ENCODE peak calls at places on chromosomes 3 and 15, in four cellular contexts. H is DND-41, P is uterus, E is neuronal stem cell. A is an unnamed sample.

GRCh38 chr15:60565407-60565806 is 86.5 kb upstream of the ICE2 start:
- DNase-seq in H (no peak), P (no peak), E (no peak), A (no peak)

GRCh38 chr15:81105521-81105920 is 28.5 kb upstream of the CFAP161 start:
- DNase-seq in H (no peak), P (no peak), E (no peak), A (no peak)

GRCh38 chr3:43539321-43539720 is 82.5 kb downstream of the ANO10 start:
- DNase-seq in H (no peak), P (no peak), E (no peak), A (no peak)

GRCh38 chr3:13617981-13618380 is 69.1 kb downstream of the FBLN2 start:
- DNase-seq in H (no peak), P (no peak), E (no peak), A (no peak)

GRCh38 chr3:58074126-58074715 is 66.0 kb downstream of the FLNB start:
- DNase-seq in H (peak; percentile 26), P (no peak), E (no peak), A (no peak)

GRCh38 chr15:67829647-67830504 is 4.6 kb downstream of the SKOR1 start:
- DNase-seq in H (no peak), P (no peak), E (no peak), A (no peak)

GRCh38 chr3:31358473-31359075 is 174.2 kb upstream of the STT3B start:
- DNase-seq in H (no peak), P (no peak), E (no peak), A (no peak)

GRCh38 chr3:115836944-115837343 is 213.6 kb downstream of the GAP43 start:
- DNase-seq in H (no peak), P (no peak), E (no peak), A (no peak)

GRCh38 chr15:64903331-64903950 is 8.3 kb upstream of the ANKDD1A start:
- DNase-seq in H (no peak), P (no peak), E (no peak), A (no peak)

GRCh38 chr3:89795506-89795905 is 688.1 kb downstream of the EPHA3 start:
- DNase-seq in H (no peak), P (no peak), E (no peak), A (no peak)
- H3K9me3 ChIP-seq in H (no peaks in the 10 kb centered on the region), P (no peaks in the 10 kb centered on the region), E (no peaks in the 10 kb centered on the region), A (no peaks in the 10 kb centered on the region)

GRCh38 chr15:73767794-73768501 is 14.8 kb upstream of the INSYN1 start:
- DNase-seq in H (no peak), P (no peak), E (peak; percentile 59), A (no peak)

GRCh38 chr15:73777741-73778140 is 24.6 kb upstream of the INSYN1 start:
- DNase-seq in H (no peak), P (no peak), E (no peak), A (no peak)

GRCh38 chr15:73770049-73770448 is 16.9 kb upstream of the INSYN1 start:
- DNase-seq in H (no peak), P (no peak), E (no peak), A (no peak)

GRCh38 chr15:73771380-73772095 is 18.4 kb upstream of the INSYN1 start:
- DNase-seq in H (no peak), P (no peak), E (no peak), A (no peak)

DNA sequence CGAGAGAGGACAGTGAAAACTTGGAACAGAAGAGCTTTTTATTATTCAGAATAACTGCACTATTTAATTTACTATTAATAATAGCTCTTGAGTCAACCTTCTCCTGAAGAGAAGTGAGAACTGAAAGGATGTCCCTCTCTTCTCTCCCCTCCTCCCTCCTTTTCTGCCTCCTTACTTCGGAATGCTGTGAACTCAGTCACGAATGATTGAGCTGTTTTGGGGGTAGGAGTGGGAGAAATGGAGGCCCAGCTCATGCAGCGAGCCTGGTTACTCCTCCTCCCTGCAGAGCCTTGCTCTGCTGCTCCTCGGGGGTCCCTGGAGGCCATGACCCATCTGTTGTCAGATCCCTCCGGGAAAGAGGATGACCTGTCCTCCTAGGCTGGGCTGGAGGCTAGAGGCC is 20.3 kb upstream of the INSYN1 start:
- DNase-seq in H (no peak), P (no peak), E (no peak), A (no peak)
- H3K4me3 ChIP-seq in H (no peak overlapping the region), P (no peak overlapping the region), E (no peak overlapping the region), A (no peak overlapping the region)

DNA sequence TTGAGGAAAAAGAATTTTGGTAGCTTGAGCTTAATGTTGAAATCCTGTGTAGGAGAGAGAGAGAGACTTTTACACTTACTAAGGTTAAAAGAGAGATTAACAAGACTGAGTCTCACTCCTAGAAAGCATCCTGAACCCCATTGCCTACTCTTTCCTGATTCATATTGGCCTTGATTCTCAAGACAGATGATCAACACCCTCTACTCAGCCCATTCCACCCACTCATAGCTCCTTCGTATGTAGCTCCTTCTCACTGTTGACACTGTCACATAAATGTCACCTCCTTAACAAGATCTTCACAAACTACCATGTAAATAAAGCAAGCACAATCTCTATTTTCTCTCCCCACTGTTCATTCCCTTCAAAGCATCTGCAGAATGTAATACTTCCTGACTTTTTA is 574.6 kb upstream of the LMCD1 start:
- DNase-seq in H (no peak), P (no peak), E (no peak), A (no peak)
- H3K9me3 ChIP-seq in H (no peaks in the 10 kb centered on the region), P (no peaks in the 10 kb centered on the region), E (no peaks in the 10 kb centered on the region), A (no peaks in the 10 kb centered on the region)

DNA sequence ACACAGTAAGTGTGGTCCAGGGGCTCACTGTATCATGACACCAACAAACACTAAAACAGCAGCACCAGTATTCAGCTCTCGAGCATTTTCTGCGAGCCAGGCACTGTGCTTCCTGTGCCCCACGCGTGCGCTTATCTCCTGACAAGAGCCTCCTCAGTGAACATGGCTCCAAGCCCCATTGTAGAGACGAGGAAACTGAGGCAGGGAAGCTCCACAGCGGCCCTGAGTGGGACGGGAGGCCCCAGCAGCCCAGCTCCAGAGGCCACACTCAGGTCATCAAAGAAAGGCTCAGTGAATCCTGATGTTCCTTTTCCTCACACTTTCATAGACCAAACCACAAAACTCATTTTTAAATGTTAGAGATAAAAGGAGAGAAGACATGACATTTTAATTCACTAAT is 113.1 kb downstream of the TPRA1 start:
- DNase-seq in H (no peak), P (no peak), E (no peak), A (no peak)
- H3K4me3 ChIP-seq in H (no peak overlapping the region), P (no peak overlapping the region), E (no peak overlapping the region), A (no peak overlapping the region)

GRCh38 chr3:149832086-149832485 is 19.1 kb downstream of the RNF13 start:
- DNase-seq in H (no peak), P (no peak), E (no peak), A (no peak)

GRCh38 chr3:149830902-149831301 is 17.9 kb downstream of the RNF13 start:
- DNase-seq in H (no peak), P (no peak), E (no peak), A (no peak)

GRCh38 chr3:149831321-149831720 is 18.3 kb downstream of the RNF13 start:
- DNase-seq in H (no peak), P (no peak), E (no peak), A (no peak)

GRCh38 chr3:149828390-149828789 is 15.4 kb downstream of the RNF13 start:
- DNase-seq in H (no peak), P (no peak), E (no peak), A (no peak)

DNA sequence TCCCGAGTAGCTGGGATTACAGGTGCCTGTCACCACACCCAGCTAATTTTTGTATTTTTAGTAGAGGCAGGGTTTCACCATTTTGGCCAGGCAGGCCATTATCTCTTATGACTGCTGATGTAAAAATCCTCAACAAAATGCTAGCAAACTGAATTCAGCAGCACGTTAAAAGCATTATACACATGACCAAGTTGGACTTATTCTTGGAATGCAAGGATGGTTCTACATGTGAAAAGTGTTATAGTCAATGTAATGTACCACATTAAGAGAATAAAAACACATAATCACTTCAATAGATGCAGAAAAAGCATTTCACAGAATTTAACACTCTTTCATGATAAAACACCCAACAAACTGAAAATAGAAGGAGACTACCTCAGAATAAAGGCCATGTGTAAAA is 20.2 kb downstream of the RNF13 start:
- DNase-seq in H (no peak), P (no peak), E (no peak), A (no peak)
- H3K9me3 ChIP-seq in H (peaks cover 80% of the 10 kb centered on the region), P (no peaks in the 10 kb centered on the region), E (peaks cover 41% of the 10 kb centered on the region), A (peaks cover 42% of the 10 kb centered on the region)

GRCh38 chr15:90957105-90957790 is 2.6 kb downstream of the RCCD1 start:
- DNase-seq in H (no peak), P (no peak), E (no peak), A (no peak)

GRCh38 chr15:90955911-90956310 is 1.2 kb downstream of the RCCD1 start:
- DNase-seq in H (peak; percentile 26), P (no peak), E (no peak), A (no peak)

GRCh38 chr15:90957791-90958190 is 3.1 kb downstream of the RCCD1 start:
- DNase-seq in H (no peak), P (no peak), E (no peak), A (no peak)

GRCh38 chr15:90954712-90955671 is at the start of gene RCCD1:
- DNase-seq in H (peak; percentile 92), P (peak; percentile 93), E (peak; percentile 78), A (peak; percentile 85)

DNA sequence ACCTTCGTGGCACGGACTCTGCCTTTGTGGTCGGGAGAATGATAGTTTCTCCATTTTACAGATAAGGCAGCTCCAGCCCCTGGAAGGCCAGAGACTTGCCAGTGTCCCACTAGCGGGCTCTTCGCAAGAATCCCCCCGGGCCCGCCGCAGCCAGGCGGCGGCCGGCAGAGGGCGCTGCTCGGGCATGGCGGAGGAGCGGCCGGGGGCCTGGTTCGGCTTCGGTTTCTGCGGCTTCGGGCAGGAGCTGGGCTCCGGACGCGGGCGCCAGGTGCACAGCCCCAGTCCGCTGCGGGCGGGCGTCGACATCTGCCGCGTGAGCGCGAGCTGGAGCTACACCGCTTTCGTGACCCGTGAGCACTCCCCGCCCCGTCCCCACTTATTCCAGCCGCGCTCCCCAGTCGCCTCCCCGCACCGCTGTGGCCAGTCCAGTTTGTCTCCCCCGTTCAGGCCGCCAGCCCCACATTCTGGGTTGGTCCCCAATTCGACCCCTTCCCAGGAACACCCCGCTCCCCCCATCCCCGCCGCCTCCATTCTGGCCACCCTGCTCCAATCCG is 1.9 kb downstream of the RCCD1 start:
- DNase-seq in H (no peak), P (peak; percentile 82), E (peak; percentile 81), A (peak; percentile 10)
- H3K4me3 ChIP-seq in H (no peak overlapping the region), P (peak overlapping the region; percentile 58), E (peak overlapping the region; percentile 86), A (peak overlapping the region; percentile 19)

GRCh38 chr15:45231864-45232562 is 20.0 kb upstream of the SLC28A2 start:
- DNase-seq in H (no peak), P (no peak), E (no peak), A (no peak)

GRCh38 chr15:45230246-45230965 is 21.6 kb upstream of the SLC28A2 start:
- DNase-seq in H (no peak), P (no peak), E (no peak), A (no peak)

GRCh38 chr15:45228931-45229330 is 23.1 kb upstream of the SLC28A2 start:
- DNase-seq in H (no peak), P (no peak), E (no peak), A (no peak)

GRCh38 chr15:45231061-45231576 is 20.9 kb upstream of the SLC28A2 start:
- DNase-seq in H (no peak), P (no peak), E (no peak), A (no peak)

DNA sequence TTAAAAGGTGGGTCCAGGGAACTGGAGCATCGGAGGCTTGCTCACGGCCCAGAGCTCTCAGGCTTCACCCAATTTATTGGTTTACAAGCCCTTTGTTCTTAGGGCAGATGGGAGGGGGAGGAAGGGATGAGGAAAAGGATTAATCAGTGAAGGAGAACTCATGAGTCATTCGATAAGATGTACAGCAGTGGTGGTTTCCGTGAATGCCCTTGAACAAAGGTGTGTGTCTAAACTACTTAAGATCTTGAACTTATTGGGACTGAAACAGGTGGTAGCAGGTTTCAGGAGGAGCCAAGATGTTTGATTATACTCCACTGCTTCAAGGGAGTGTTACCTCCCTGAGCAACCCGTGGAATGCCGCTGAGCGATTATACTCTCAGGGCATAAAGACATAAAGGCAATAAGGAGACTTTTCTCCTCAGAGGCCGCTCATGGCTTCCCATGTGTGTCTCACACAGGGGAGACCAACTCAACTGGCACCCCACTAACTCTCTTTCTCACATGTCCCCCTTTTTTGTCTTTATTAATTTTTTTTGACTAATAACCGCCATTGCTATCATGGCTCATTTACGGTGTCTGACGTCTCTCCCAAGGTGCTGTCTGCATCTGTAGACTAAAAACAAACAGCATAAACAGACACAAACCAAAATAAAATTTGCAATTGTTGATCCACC is 17.3 kb upstream of the SLC28A2 start:
- DNase-seq in H (no peak), P (no peak), E (no peak), A (no peak)
- H3K9me3 ChIP-seq in H (peaks cover 6% of the 10 kb centered on the region), P (no peaks in the 10 kb centered on the region), E (no peaks in the 10 kb centered on the region), A (no peaks in the 10 kb centered on the region)